ENCODE peak calls at places on chromosomes 5 and 9, in six cellular contexts. T is A549, R is upper lobe of left lung, G is dorsolateral prefrontal cortex, K is body of pancreas, I is Panc1. B is an unnamed sample.

GRCh38 chr9:136940526-136941230 is 3.9 kb downstream of the FBXW5 start:
- DNase-seq in T (no peak), R (peak), G (no peak), K (no peak), I (no peak), B (no peak)

GRCh38 chr9:111300140-111300735 is 29.8 kb downstream of the OR2K2 start:
- DNase-seq in T (no peak), R (no peak), G (no peak), K (no peak), I (no peak), B (no peak)

GRCh38 chr5:5298068-5298633 is 124.3 kb upstream of the ICE1 start:
- DNase-seq in T (no peak), R (no peak), G (no peak), K (no peak), I (no peak), B (no peak)

GRCh38 chr9:128703616-128704355 is 1.5 kb downstream of the PKN3 start:
- DNase-seq in T (no peak), R (no peak), G (no peak), K (peak), I (no peak), B (no peak)

GRCh38 chr9:98552306-98552705 is 156.4 kb downstream of the GABBR2 start:
- DNase-seq in T (no peak), R (no peak), G (no peak), K (no peak), I (no peak), B (no peak)

GRCh38 chr5:75021229-75021628 is 31.1 kb downstream of the GCNT4 start:
- DNase-seq in T (no peak), R (no peak), G (no peak), K (peak), I (no peak), B (no peak)

GRCh38 chr9:37730256-37730655 is 23.3 kb upstream of the TRMT10B start:
- DNase-seq in T (no peak), R (no peak), G (no peak), K (no peak), I (no peak), B (no peak)

GRCh38 chr5:1009359-1010180 is 968 bp downstream of the NKD2 start:
- DNase-seq in T (no peak), R (peak), G (no peak), K (peak), I (no peak), B (no peak)

GRCh38 chr5:16964821-16965220 is 28.7 kb upstream of the MYO10 start:
- DNase-seq in T (no peak), R (no peak), G (no peak), K (no peak), I (no peak), B (no peak)

GRCh38 chr5:140292212-140293040 is 10.5 kb downstream of the PFDN1 start:
- DNase-seq in T (no peak), R (no peak), G (no peak), K (no peak), I (no peak), B (no peak)

GRCh38 chr9:70113403-70114022 is 69.9 kb downstream of the MAMDC2 start:
- DNase-seq in T (peak), R (peak), G (peak), K (peak), I (no peak), B (no peak)

GRCh38 chr5:132065351-132065937 is 5.0 kb downstream of the IL3 start:
- DNase-seq in T (peak), R (peak), G (peak), K (peak), I (no peak), B (peak)

GRCh38 chr5:160263326-160263850 is 34.1 kb downstream of the FABP6 start:
- DNase-seq in T (no peak), R (no peak), G (no peak), K (no peak), I (no peak), B (no peak)

GRCh38 chr5:160266752-160267345 is 37.5 kb downstream of the FABP6 start:
- DNase-seq in T (no peak), R (no peak), G (no peak), K (no peak), I (no peak), B (no peak)

GRCh38 chr5:160269017-160269416 is 39.7 kb downstream of the FABP6 start:
- DNase-seq in T (no peak), R (peak), G (peak), K (peak), I (no peak), B (no peak)

GRCh38 chr5:160268111-160268510 is 38.8 kb downstream of the FABP6 start:
- DNase-seq in T (no peak), R (no peak), G (no peak), K (no peak), I (no peak), B (no peak)

GRCh38 chr5:160266044-160266718 is 36.9 kb downstream of the FABP6 start:
- DNase-seq in T (no peak), R (peak), G (no peak), K (no peak), I (no peak), B (no peak)
- TF ChIP-seq CTCF in T (no peak), R (no peak), G (no peak), K (no peak), I (no peak), B (no peak)

GRCh38 chr9:93859431-93860215 is 95.5 kb downstream of the BARX1 start:
- DNase-seq in T (no peak), R (no peak), G (no peak), K (no peak), I (no peak), B (no peak)

GRCh38 chr9:93862877-93863545 is 92.1 kb downstream of the BARX1 start:
- DNase-seq in T (no peak), R (no peak), G (no peak), K (no peak), I (no peak), B (no peak)

GRCh38 chr9:93860694-93861658 is 94.2 kb downstream of the BARX1 start:
- DNase-seq in T (no peak), R (no peak), G (no peak), K (no peak), I (no peak), B (no peak)

GRCh38 chr9:93864029-93864428 is 91.1 kb downstream of the BARX1 start:
- DNase-seq in T (no peak), R (no peak), G (no peak), K (no peak), I (no peak), B (no peak)

DNA sequence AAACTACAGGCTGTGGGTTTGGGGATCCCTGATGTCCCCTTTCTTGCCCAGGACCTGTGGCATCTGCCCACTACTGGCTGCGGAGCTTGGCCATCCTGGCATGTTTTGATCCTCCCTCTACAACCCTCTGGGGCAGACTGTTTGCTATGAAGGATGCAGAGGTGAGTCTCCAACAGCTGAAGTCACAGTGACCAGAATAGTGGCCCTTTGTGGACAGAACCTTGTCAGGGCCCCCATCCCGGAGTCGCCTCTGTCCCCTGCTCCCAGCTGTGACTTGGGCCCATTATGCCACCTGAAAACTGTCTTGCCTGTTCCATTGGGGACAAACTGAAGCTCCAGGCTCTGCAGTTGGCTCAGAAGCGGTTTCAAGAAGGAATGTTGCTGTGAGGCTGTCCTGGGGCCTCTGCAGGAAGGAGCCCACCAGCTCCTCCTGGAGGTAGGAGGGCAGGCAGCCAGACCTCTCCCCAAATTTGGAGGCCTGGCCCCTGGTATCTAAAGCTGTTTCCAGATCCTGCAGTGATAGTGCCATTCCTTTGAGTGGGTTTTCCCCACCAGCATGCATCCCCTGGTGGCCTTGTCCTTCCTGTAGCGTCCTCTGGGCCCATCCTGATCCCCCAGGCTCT is 93.3 kb downstream of the BARX1 start:
- DNase-seq in T (no peak), R (no peak), G (no peak), K (no peak), I (no peak), B (no peak)
- TF ChIP-seq CTCF in T (no peak), R (no peak), G (no peak), K (no peak), I (no peak), B (no peak)

GRCh38 chr9:90900130-90900529 is 98.5 kb downstream of the SYK start:
- DNase-seq in T (no peak), R (no peak), G (no peak), K (no peak), I (no peak), B (no peak)
- TF ChIP-seq CTCF in T (no peak), R (no peak), G (no peak), K (no peak), I (no peak), B (peak)

DNA sequence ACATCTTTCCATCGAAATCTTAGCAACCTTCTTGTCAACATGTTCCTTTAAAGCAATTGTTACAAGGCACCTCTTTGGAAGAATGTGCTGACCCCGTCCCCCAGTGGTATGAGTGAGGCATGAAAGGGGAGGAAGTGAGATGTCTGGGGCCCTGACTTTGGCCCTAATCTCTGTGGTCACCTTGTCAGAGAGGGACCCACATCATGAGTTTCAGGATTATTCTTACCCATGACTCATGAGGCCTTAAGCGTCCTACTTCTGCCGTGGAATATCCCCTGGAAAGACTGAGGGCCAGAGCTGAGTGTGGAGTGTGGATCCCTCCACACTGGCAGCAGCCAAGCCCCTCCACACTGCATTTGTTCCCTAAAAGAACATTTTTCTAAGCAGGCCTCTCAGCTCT is 81.2 kb downstream of the FSTL4 start:
- DNase-seq in T (no peak), R (no peak), G (no peak), K (no peak), I (no peak), B (no peak)
- TF ChIP-seq CTCF in T (no peak), R (no peak), G (no peak), K (no peak), I (no peak), B (no peak)

GRCh38 chr5:150256416-150257064 is 33.0 kb downstream of the CAMK2A start:
- DNase-seq in T (peak), R (no peak), G (no peak), K (no peak), I (no peak), B (no peak)
- TF ChIP-seq CTCF in T (no peak), R (no peak), G (no peak), K (no peak), I (no peak), B (peak)

GRCh38 chr9:86246752-86247161 is 12.7 kb downstream of the C9orf153 start:
- DNase-seq in T (no peak), R (no peak), G (no peak), K (peak), I (no peak), B (no peak)
- TF ChIP-seq CTCF in T (no peak), R (no peak), G (peak), K (no peak), I (no peak), B (no peak)

GRCh38 chr9:34178698-34179527 is at the start of gene UBAP1:
- DNase-seq in T (peak), R (peak), G (peak), K (peak), I (peak), B (peak)
- TF ChIP-seq CTCF in T (no peak), R (no peak), G (peak), K (no peak), I (no peak), B (peak)

GRCh38 chr5:119268387-119269060 is 87.3 kb upstream of the TNFAIP8 start:
- DNase-seq in T (peak), R (peak), G (peak), K (peak), I (peak), B (peak)
- TF ChIP-seq CTCF in T (no peak), R (no peak), G (no peak), K (no peak), I (no peak), B (no peak)

DNA sequence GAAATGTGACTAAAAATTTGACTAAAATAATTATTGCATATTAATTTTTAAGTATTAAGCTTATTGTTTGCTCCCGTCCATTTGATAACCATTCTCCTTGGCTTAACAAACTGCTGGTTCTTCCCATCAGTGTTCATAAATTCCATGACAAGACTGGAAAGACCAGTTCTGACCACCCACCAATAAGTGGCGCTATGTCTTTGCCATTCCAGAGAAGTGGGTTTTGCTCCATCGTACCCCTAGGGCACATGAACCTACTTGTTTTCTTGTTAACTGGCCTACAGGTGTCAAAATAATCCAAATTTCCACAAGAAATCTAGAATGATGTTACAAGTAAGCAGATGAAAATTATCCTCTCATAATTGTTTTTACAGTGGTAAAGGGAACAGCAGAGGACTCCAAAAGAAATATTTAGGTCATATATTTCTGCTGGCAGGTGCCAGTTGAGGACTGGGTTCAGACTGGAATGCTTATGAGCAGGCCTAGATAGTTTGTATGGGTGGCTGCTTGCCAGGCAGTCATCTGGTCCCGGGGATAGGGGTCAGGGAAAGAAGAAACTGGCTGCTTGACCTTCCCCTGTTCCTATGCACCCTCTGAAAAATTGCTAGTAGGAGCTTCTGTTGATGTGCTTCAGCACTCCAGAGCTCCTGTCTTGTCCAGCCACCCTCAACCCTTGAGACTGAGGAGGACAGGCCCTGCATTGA is 283.1 kb upstream of the ADAMTSL1 start:
- DNase-seq in T (no peak), R (no peak), G (no peak), K (no peak), I (no peak), B (no peak)
- TF ChIP-seq CTCF in T (no peak), R (no peak), G (no peak), K (no peak), I (no peak), B (peak)

B was measured in progenitor cell of endocrine pancreas.